ENCODE peak calls at places on chromosomes 7 and 10, in eight cellular contexts. X is CD4-positive, CD25-positive, alpha-beta regulatory T cell; L is caudate nucleus; V is endodermal cell; Z is upper lobe of right lung; M is fibroblast of lung; D is CD8-positive, alpha-beta T cell; N is mesendoderm. Q is an unnamed sample.

GRCh38 chr7:84176716-84177115 is 17.9 kb downstream of the SEMA3A start:
- DNase-seq in X (no peak), L (no peak), V (no peak), Z (no peak), M (peak), D (no peak), N (no peak), Q (no peak)

GRCh38 chr10:101536800-101537199 is 51.3 kb downstream of the POLL start:
- DNase-seq in X (no peak), L (no peak), V (no peak), Z (no peak), M (no peak), D (no peak), N (peak), Q (no peak)

GRCh38 chr10:1591045-1591444 is 146.3 kb downstream of the ADARB2 start:
- DNase-seq in X (no peak), L (no peak), V (peak), Z (no peak), M (no peak), D (no peak), N (no peak), Q (no peak)

GRCh38 chr10:23408330-23408976 is 30.4 kb upstream of the OTUD1 start:
- DNase-seq in X (no peak), L (no peak), V (no peak), Z (no peak), M (peak), D (no peak), N (no peak), Q (no peak)

GRCh38 chr10:188546-188945 is 53.3 kb downstream of the ZMYND11 start:
- DNase-seq in X (no peak), L (no peak), V (no peak), Z (no peak), M (peak), D (no peak), N (no peak), Q (no peak)

GRCh38 chr7:46352335-46352954 is 431.4 kb upstream of the IGFBP3 start:
- DNase-seq in X (no peak), L (no peak), V (peak), Z (no peak), M (peak), D (no peak), N (peak), Q (no peak)

GRCh38 chr7:39073432-39073831 is 95.7 kb downstream of the POU6F2 start:
- DNase-seq in X (no peak), L (no peak), V (peak), Z (no peak), M (no peak), D (no peak), N (peak), Q (no peak)

GRCh38 chr10:33015798-33016547 is 57.9 kb upstream of the ITGB1 start:
- DNase-seq in X (no peak), L (no peak), V (no peak), Z (no peak), M (peak), D (no peak), N (no peak), Q (no peak)

GRCh38 chr10:58157076-58157766 is 110.5 kb downstream of the IPMK start:
- DNase-seq in X (no peak), L (no peak), V (no peak), Z (no peak), M (peak), D (no peak), N (no peak), Q (no peak)

GRCh38 chr7:18504965-18505364 is 9.4 kb downstream of the HDAC9 start:
- DNase-seq in X (no peak), L (no peak), V (no peak), Z (no peak), M (no peak), D (no peak), N (no peak), Q (no peak)

GRCh38 chr10:18472977-18473376 is 178.4 kb downstream of the NSUN6 start:
- DNase-seq in X (no peak), L (no peak), V (peak), Z (no peak), M (no peak), D (no peak), N (peak), Q (no peak)

GRCh38 chr10:129335942-129336341 is 131.1 kb upstream of the MGMT start:
- DNase-seq in X (no peak), L (no peak), V (no peak), Z (no peak), M (no peak), D (no peak), N (no peak), Q (no peak)

GRCh38 chr7:41189866-41190265 is 513.0 kb downstream of the INHBA start:
- DNase-seq in X (no peak), L (no peak), V (no peak), Z (no peak), M (peak), D (no peak), N (no peak), Q (no peak)

GRCh38 chr7:107751113-107751512 is 7.2 kb downstream of the CBLL1 start:
- DNase-seq in X (no peak), L (no peak), V (peak), Z (no peak), M (no peak), D (no peak), N (peak), Q (no peak)

GRCh38 chr7:144438759-144439158 is 35.3 kb upstream of the NOBOX start:
- DNase-seq in X (no peak), L (no peak), V (no peak), Z (no peak), M (no peak), D (no peak), N (no peak), Q (no peak)

GRCh38 chr7:10889266-10889898 is 84.3 kb upstream of the PHF14 start:
- DNase-seq in X (peak), L (no peak), V (peak), Z (no peak), M (peak), D (peak), N (peak), Q (no peak)

GRCh38 chr10:33484787-33485186 is 150.3 kb upstream of the NRP1 start:
- DNase-seq in X (no peak), L (no peak), V (no peak), Z (no peak), M (no peak), D (no peak), N (peak), Q (no peak)

GRCh38 chr10:102729090-102730026 is 14.4 kb upstream of the WBP1L start:
- DNase-seq in X (peak), L (peak), V (peak), Z (peak), M (peak), D (peak), N (peak), Q (peak)

GRCh38 chr7:33986951-33987948 is 81.9 kb downstream of the BMPER start:
- DNase-seq in X (no peak), L (no peak), V (no peak), Z (no peak), M (peak), D (no peak), N (peak), Q (no peak)

GRCh38 chr7:51455948-51456347 is 139.3 kb upstream of the COBL start:
- DNase-seq in X (no peak), L (no peak), V (peak), Z (no peak), M (no peak), D (no peak), N (no peak), Q (no peak)

GRCh38 chr7:51288896-51289607 is 27.6 kb downstream of the COBL start:
- DNase-seq in X (no peak), L (no peak), V (peak), Z (no peak), M (no peak), D (no peak), N (peak), Q (no peak)

GRCh38 chr10:35423505-35424306 is 87.4 kb downstream of the CCNY start:
- DNase-seq in X (no peak), L (no peak), V (no peak), Z (no peak), M (peak), D (no peak), N (no peak), Q (no peak)

GRCh38 chr10:125263551-125263950 is 103.2 kb upstream of the CTBP2 start:
- DNase-seq in X (no peak), L (no peak), V (peak), Z (no peak), M (peak), D (no peak), N (peak), Q (no peak)

GRCh38 chr10:113329121-113329596 is 223.7 kb upstream of the HABP2 start:
- DNase-seq in X (no peak), L (no peak), V (no peak), Z (no peak), M (peak), D (no peak), N (no peak), Q (no peak)

GRCh38 chr7:29229946-29230345 is 35.4 kb downstream of the CHN2 start:
- DNase-seq in X (no peak), L (no peak), V (no peak), Z (no peak), M (no peak), D (no peak), N (no peak), Q (no peak)

GRCh38 chr7:29234438-29234837 is 39.9 kb downstream of the CHN2 start:
- DNase-seq in X (no peak), L (no peak), V (no peak), Z (no peak), M (no peak), D (no peak), N (no peak), Q (no peak)

GRCh38 chr7:29229056-29229455 is 34.5 kb downstream of the CHN2 start:
- DNase-seq in X (no peak), L (no peak), V (no peak), Z (no peak), M (no peak), D (no peak), N (no peak), Q (no peak)

GRCh38 chr7:29230871-29231345 is 36.3 kb downstream of the CHN2 start:
- DNase-seq in X (no peak), L (no peak), V (no peak), Z (no peak), M (no peak), D (no peak), N (no peak), Q (no peak)

GRCh38 chr7:29231671-29232267 is 37.2 kb downstream of the CHN2 start:
- DNase-seq in X (no peak), L (no peak), V (no peak), Z (no peak), M (no peak), D (no peak), N (no peak), Q (no peak)
- H3K27ac ChIP-seq in X (no peak), L (no peak), V (no peak), Z (no peak), M (no peak), D (no peak), N (no peak), Q (no peak)

DNA sequence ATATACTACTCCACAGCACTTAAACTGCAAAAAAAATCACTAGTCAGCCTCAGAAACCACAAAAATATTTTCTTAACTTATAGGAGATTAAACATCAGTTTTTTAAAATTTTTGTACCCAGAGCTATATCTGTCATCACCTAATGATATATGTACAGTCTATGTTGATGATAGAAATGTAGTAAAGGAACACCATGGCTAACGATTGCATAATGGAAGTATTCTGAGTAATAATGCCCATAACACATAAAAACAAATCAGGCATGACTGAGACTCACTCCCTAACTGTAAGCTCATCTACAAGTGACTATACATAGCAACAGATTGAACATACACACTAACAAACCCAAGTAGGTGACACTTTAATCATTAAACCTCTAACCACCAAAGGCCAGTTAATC is 51.3 kb downstream of the TSPAN12 start:
- DNase-seq in X (no peak), L (no peak), V (no peak), Z (no peak), M (no peak), D (no peak), N (no peak), Q (no peak)
- H3K27ac ChIP-seq in X (no peak), L (no peak), V (no peak), Z (no peak), M (no peak), D (no peak), N (no peak), Q (no peak)

GRCh38 chr10:78318305-78318704 is 284.6 kb downstream of the RPS24 start:
- DNase-seq in X (no peak), L (no peak), V (no peak), Z (no peak), M (no peak), D (no peak), N (no peak), Q (no peak)
- H3K27ac ChIP-seq in X (no peak), L (no peak), V (no peak), Z (no peak), M (no peak), D (no peak), N (no peak), Q (no peak)

GRCh38 chr10:21750424-21750823 is 216.4 kb downstream of the MLLT10 start:
- DNase-seq in X (no peak), L (no peak), V (peak), Z (no peak), M (no peak), D (no peak), N (peak), Q (no peak)
- H3K27ac ChIP-seq in X (no peak), L (no peak), V (no peak), Z (no peak), M (no peak), D (no peak), N (no peak), Q (no peak)